ENCODE peak calls at places on chromosome 10, in six cellular contexts. One of them, this sample, is unnamed.

GRCh38 chr10:67306588-67307205 is 380.9 kb downstream of the LRRTM3 start:
- DNase-seq in T1000: no peak
- DNase-seq in erythroblast: no peak
- DNase-seq in NCI-H524: peak; percentile 23
- DNase-seq in activated CD8-positive, alpha-beta memory T cell treated with anti-CD3 and anti-CD28 coated beads for 24 hours: no peak
- DNase-seq in nephron progenitor cell: no peak
- DNase-seq in this sample: no peak

GRCh38 chr10:122034149-122034756 is 45.3 kb downstream of the TACC2 start:
- DNase-seq in activated CD8-positive, alpha-beta memory T cell treated with anti-CD3 and anti-CD28 coated beads for 24 hours: no peak
- DNase-seq in nephron progenitor cell: no peak
- DNase-seq in erythroblast: no peak
- DNase-seq in T1000: no peak
- DNase-seq in NCI-H524: no peak
- DNase-seq in this sample: no peak

GRCh38 chr10:29554660-29555059 is 80.1 kb downstream of the SVIL start:
- DNase-seq in erythroblast: no peak
- DNase-seq in T1000: no peak
- DNase-seq in nephron progenitor cell: no peak
- DNase-seq in activated CD8-positive, alpha-beta memory T cell treated with anti-CD3 and anti-CD28 coated beads for 24 hours: no peak
- DNase-seq in NCI-H524: no peak
- DNase-seq in this sample: no peak

GRCh38 chr10:73920084-73920483 is 9.2 kb downstream of the PLAU start:
- DNase-seq in nephron progenitor cell: no peak
- DNase-seq in NCI-H524: no peak
- DNase-seq in T1000: no peak
- DNase-seq in erythroblast: no peak
- DNase-seq in activated CD8-positive, alpha-beta memory T cell treated with anti-CD3 and anti-CD28 coated beads for 24 hours: no peak
- DNase-seq in this sample: no peak

GRCh38 chr10:29279779-29280535 is 8.9 kb upstream of the LYZL1 start:
- DNase-seq in nephron progenitor cell: no peak
- DNase-seq in T1000: no peak
- DNase-seq in erythroblast: no peak
- DNase-seq in activated CD8-positive, alpha-beta memory T cell treated with anti-CD3 and anti-CD28 coated beads for 24 hours: no peak
- DNase-seq in NCI-H524: no peak
- DNase-seq in this sample: no peak

GRCh38 chr10:79059859-79060379 is 8.8 kb upstream of the ZMIZ1 start:
- DNase-seq in nephron progenitor cell: no peak
- DNase-seq in erythroblast: no peak
- DNase-seq in activated CD8-positive, alpha-beta memory T cell treated with anti-CD3 and anti-CD28 coated beads for 24 hours: no peak
- DNase-seq in T1000: no peak
- DNase-seq in NCI-H524: no peak
- DNase-seq in this sample: peak; percentile 65

GRCh38 chr10:69404786-69405185 is 11.9 kb downstream of the TACR2 start:
- DNase-seq in NCI-H524: no peak
- DNase-seq in activated CD8-positive, alpha-beta memory T cell treated with anti-CD3 and anti-CD28 coated beads for 24 hours: no peak
- DNase-seq in nephron progenitor cell: no peak
- DNase-seq in T1000: no peak
- DNase-seq in erythroblast: no peak
- DNase-seq in this sample: no peak

GRCh38 chr10:3780056-3780765 is 4.8 kb downstream of the KLF6 start:
- DNase-seq in activated CD8-positive, alpha-beta memory T cell treated with anti-CD3 and anti-CD28 coated beads for 24 hours: peak; percentile 59
- DNase-seq in T1000: no peak
- DNase-seq in nephron progenitor cell: no peak
- DNase-seq in erythroblast: no peak
- DNase-seq in NCI-H524: no peak
- DNase-seq in this sample: peak; percentile 81

GRCh38 chr10:27561362-27561761 is 57.3 kb downstream of the RAB18 start:
- DNase-seq in T1000: no peak
- DNase-seq in NCI-H524: no peak
- DNase-seq in erythroblast: no peak
- DNase-seq in nephron progenitor cell: no peak
- DNase-seq in activated CD8-positive, alpha-beta memory T cell treated with anti-CD3 and anti-CD28 coated beads for 24 hours: no peak
- DNase-seq in this sample: no peak

GRCh38 chr10:50286517-50286916 is 35.2 kb upstream of the ASAH2 start:
- DNase-seq in T1000: no peak
- DNase-seq in NCI-H524: no peak
- DNase-seq in erythroblast: no peak
- DNase-seq in activated CD8-positive, alpha-beta memory T cell treated with anti-CD3 and anti-CD28 coated beads for 24 hours: no peak
- DNase-seq in nephron progenitor cell: no peak
- DNase-seq in this sample: no peak

GRCh38 chr10:103616705-103617361 is 123.3 kb downstream of the NEURL1 start:
- DNase-seq in activated CD8-positive, alpha-beta memory T cell treated with anti-CD3 and anti-CD28 coated beads for 24 hours: no peak
- DNase-seq in NCI-H524: no peak
- DNase-seq in T1000: no peak
- DNase-seq in nephron progenitor cell: no peak
- DNase-seq in erythroblast: peak; percentile 24
- DNase-seq in this sample: peak; percentile 85

GRCh38 chr10:132458595-132459251 is 61.7 kb downstream of the PWWP2B start:
- DNase-seq in erythroblast: peak; percentile 25
- DNase-seq in activated CD8-positive, alpha-beta memory T cell treated with anti-CD3 and anti-CD28 coated beads for 24 hours: peak; percentile 92
- DNase-seq in nephron progenitor cell: peak; percentile 86
- DNase-seq in T1000: peak; percentile 39
- DNase-seq in NCI-H524: no peak
- DNase-seq in this sample: no peak

GRCh38 chr10:49334993-49335972 is 36.3 kb downstream of the C10orf71 start:
- DNase-seq in activated CD8-positive, alpha-beta memory T cell treated with anti-CD3 and anti-CD28 coated beads for 24 hours: no peak
- DNase-seq in NCI-H524: no peak
- DNase-seq in T1000: no peak
- DNase-seq in erythroblast: no peak
- DNase-seq in nephron progenitor cell: no peak
- DNase-seq in this sample: no peak

GRCh38 chr10:91887900-91888225 is 21.4 kb downstream of the FGFBP3 start:
- DNase-seq in activated CD8-positive, alpha-beta memory T cell treated with anti-CD3 and anti-CD28 coated beads for 24 hours: no peak
- DNase-seq in erythroblast: no peak
- DNase-seq in nephron progenitor cell: no peak
- DNase-seq in NCI-H524: no peak
- DNase-seq in T1000: no peak
- DNase-seq in this sample: no peak

GRCh38 chr10:128898133-128898915 is 568.7 kb upstream of the MGMT start:
- DNase-seq in nephron progenitor cell: no peak
- DNase-seq in T1000: no peak
- DNase-seq in NCI-H524: no peak
- DNase-seq in erythroblast: no peak
- DNase-seq in activated CD8-positive, alpha-beta memory T cell treated with anti-CD3 and anti-CD28 coated beads for 24 hours: no peak
- DNase-seq in this sample: no peak

GRCh38 chr10:123035467-123036086 is 26.8 kb downstream of the ACADSB start:
- DNase-seq in NCI-H524: no peak
- DNase-seq in T1000: no peak
- DNase-seq in nephron progenitor cell: no peak
- DNase-seq in erythroblast: no peak
- DNase-seq in activated CD8-positive, alpha-beta memory T cell treated with anti-CD3 and anti-CD28 coated beads for 24 hours: no peak
- DNase-seq in this sample: no peak

GRCh38 chr10:21334891-21335696 is 190.4 kb downstream of the SKIDA1 start:
- DNase-seq in NCI-H524: no peak
- DNase-seq in nephron progenitor cell: no peak
- DNase-seq in erythroblast: peak; percentile 80
- DNase-seq in activated CD8-positive, alpha-beta memory T cell treated with anti-CD3 and anti-CD28 coated beads for 24 hours: no peak
- DNase-seq in T1000: peak; percentile 54
- DNase-seq in this sample: no peak

GRCh38 chr10:86945361-86946214 is 11.8 kb downstream of the MMRN2 start:
- DNase-seq in erythroblast: no peak
- DNase-seq in NCI-H524: no peak
- DNase-seq in nephron progenitor cell: peak; percentile 49
- DNase-seq in T1000: no peak
- DNase-seq in activated CD8-positive, alpha-beta memory T cell treated with anti-CD3 and anti-CD28 coated beads for 24 hours: peak; percentile 44
- DNase-seq in this sample: peak; percentile 77

GRCh38 chr10:17213646-17214349 is 12.3 kb upstream of the TRDMT1 start:
- DNase-seq in erythroblast: no peak
- DNase-seq in activated CD8-positive, alpha-beta memory T cell treated with anti-CD3 and anti-CD28 coated beads for 24 hours: no peak
- DNase-seq in T1000: no peak
- DNase-seq in NCI-H524: no peak
- DNase-seq in nephron progenitor cell: no peak
- DNase-seq in this sample: no peak

GRCh38 chr10:96690755-96691730 is 29.3 kb downstream of the PIK3AP1 start:
- DNase-seq in erythroblast: peak; percentile 25
- DNase-seq in nephron progenitor cell: no peak
- DNase-seq in NCI-H524: no peak
- DNase-seq in activated CD8-positive, alpha-beta memory T cell treated with anti-CD3 and anti-CD28 coated beads for 24 hours: no peak
- DNase-seq in T1000: no peak
- DNase-seq in this sample: no peak

GRCh38 chr10:88272186-88272585 is 310.9 kb downstream of the RNLS start:
- DNase-seq in nephron progenitor cell: no peak
- DNase-seq in erythroblast: no peak
- DNase-seq in activated CD8-positive, alpha-beta memory T cell treated with anti-CD3 and anti-CD28 coated beads for 24 hours: no peak
- DNase-seq in NCI-H524: no peak
- DNase-seq in T1000: no peak
- DNase-seq in this sample: no peak

GRCh38 chr10:121371836-121372235 is 226.4 kb downstream of the FGFR2 start:
- DNase-seq in erythroblast: no peak
- DNase-seq in activated CD8-positive, alpha-beta memory T cell treated with anti-CD3 and anti-CD28 coated beads for 24 hours: no peak
- DNase-seq in NCI-H524: no peak
- DNase-seq in nephron progenitor cell: no peak
- DNase-seq in T1000: no peak
- DNase-seq in this sample: no peak

GRCh38 chr10:80714566-80714965 is 176.9 kb downstream of the SH2D4B start:
- DNase-seq in erythroblast: no peak
- DNase-seq in NCI-H524: no peak
- DNase-seq in T1000: no peak
- DNase-seq in activated CD8-positive, alpha-beta memory T cell treated with anti-CD3 and anti-CD28 coated beads for 24 hours: no peak
- DNase-seq in nephron progenitor cell: no peak
- DNase-seq in this sample: no peak

GRCh38 chr10:90319188-90319914 is 538.5 kb downstream of the HTR7 start:
- DNase-seq in activated CD8-positive, alpha-beta memory T cell treated with anti-CD3 and anti-CD28 coated beads for 24 hours: no peak
- DNase-seq in nephron progenitor cell: no peak
- DNase-seq in erythroblast: no peak
- DNase-seq in NCI-H524: peak; percentile 3
- DNase-seq in T1000: peak; percentile 45
- DNase-seq in this sample: no peak

GRCh38 chr10:94212876-94213595 is 149.7 kb downstream of the NOC3L start:
- DNase-seq in nephron progenitor cell: no peak
- DNase-seq in activated CD8-positive, alpha-beta memory T cell treated with anti-CD3 and anti-CD28 coated beads for 24 hours: no peak
- DNase-seq in NCI-H524: no peak
- DNase-seq in T1000: no peak
- DNase-seq in erythroblast: no peak
- DNase-seq in this sample: no peak

GRCh38 chr10:97025613-97026242 is 160.0 kb downstream of the SLIT1 start:
- DNase-seq in T1000: no peak
- DNase-seq in activated CD8-positive, alpha-beta memory T cell treated with anti-CD3 and anti-CD28 coated beads for 24 hours: peak; percentile 78
- DNase-seq in NCI-H524: peak; percentile 25
- DNase-seq in erythroblast: peak; percentile 76
- DNase-seq in nephron progenitor cell: peak; percentile 51
- DNase-seq in this sample: no peak

GRCh38 chr10:18542832-18543231 is 108.6 kb downstream of the NSUN6 start:
- DNase-seq in erythroblast: no peak
- DNase-seq in nephron progenitor cell: no peak
- DNase-seq in activated CD8-positive, alpha-beta memory T cell treated with anti-CD3 and anti-CD28 coated beads for 24 hours: no peak
- DNase-seq in T1000: no peak
- DNase-seq in NCI-H524: no peak
- DNase-seq in this sample: no peak

GRCh38 chr10:48935141-48935540 is 4.5 kb downstream of the LRRC18 start:
- DNase-seq in NCI-H524: no peak
- DNase-seq in activated CD8-positive, alpha-beta memory T cell treated with anti-CD3 and anti-CD28 coated beads for 24 hours: no peak
- DNase-seq in T1000: no peak
- DNase-seq in erythroblast: no peak
- DNase-seq in nephron progenitor cell: peak; percentile 31
- DNase-seq in this sample: no peak

GRCh38 chr10:15879058-15879457 is 18.8 kb upstream of the MINDY3 start:
- DNase-seq in erythroblast: peak; percentile 49
- DNase-seq in activated CD8-positive, alpha-beta memory T cell treated with anti-CD3 and anti-CD28 coated beads for 24 hours: no peak
- DNase-seq in NCI-H524: peak; percentile 22
- DNase-seq in nephron progenitor cell: no peak
- DNase-seq in T1000: no peak
- DNase-seq in this sample: no peak

GRCh38 chr10:71285180-71285545 is 33.9 kb upstream of the SLC29A3 start:
- DNase-seq in T1000: no peak
- DNase-seq in activated CD8-positive, alpha-beta memory T cell treated with anti-CD3 and anti-CD28 coated beads for 24 hours: peak; percentile 76
- DNase-seq in NCI-H524: peak; percentile 47
- DNase-seq in nephron progenitor cell: peak; percentile 68
- DNase-seq in erythroblast: no peak
- DNase-seq in this sample: no peak

GRCh38 chr10:103276941-103277712 is at the start of gene INA:
- DNase-seq in NCI-H524: peak; percentile 56
- DNase-seq in erythroblast: peak; percentile 64
- DNase-seq in activated CD8-positive, alpha-beta memory T cell treated with anti-CD3 and anti-CD28 coated beads for 24 hours: peak; percentile 61
- DNase-seq in T1000: peak; percentile 6
- DNase-seq in nephron progenitor cell: peak; percentile 74
- DNase-seq in this sample: no peak

This sample was measured in coronary artery.